ENCODE peak calls at places on chromosome 20, in six cellular contexts. U, J, C, B, W and A are unnamed samples.

GRCh38 chr20:3613821-3614440 is 49.3 kb downstream of the GFRA4 start:
- DNase-seq in U (no peak), J (no peak), C (no peak), B (no peak), W (no peak), A (no peak)

GRCh38 chr20:63848003-63848911 is 13.0 kb upstream of the ABHD16B start:
- DNase-seq in U (no peak), J (peak; percentile 57), C (no peak), B (no peak), W (no peak), A (no peak)

GRCh38 chr20:22801528-22801927 is 217.2 kb upstream of the FOXA2 start:
- DNase-seq in U (no peak), J (no peak), C (no peak), B (no peak), W (no peak), A (no peak)

GRCh38 chr20:54067606-54068174 is 2.7 kb downstream of the BCAS1 start:
- DNase-seq in U (no peak), J (no peak), C (no peak), B (peak; percentile 97), W (peak; percentile 98), A (peak; percentile 94)

GRCh38 chr20:31862506-31862905 is 7.8 kb downstream of the DUSP15 start:
- DNase-seq in U (no peak), J (peak; percentile 21), C (no peak), B (no peak), W (no peak), A (no peak)

GRCh38 chr20:14337400-14338171 is at the start of gene FLRT3:
- DNase-seq in U (peak; percentile 25), J (peak; percentile 77), C (peak; percentile 88), B (peak; percentile 83), W (peak; percentile 97), A (peak; percentile 85)

GRCh38 chr20:20711413-20711812 is 1.0 kb downstream of the RALGAPA2 start:
- DNase-seq in U (no peak), J (no peak), C (no peak), B (no peak), W (no peak), A (no peak)

GRCh38 chr20:57398231-57398821 is 7.1 kb downstream of the RBM38 start:
- DNase-seq in U (peak; percentile 73), J (peak; percentile 90), C (peak; percentile 89), B (no peak), W (no peak), A (peak; percentile 80)

GRCh38 chr20:32210206-32210605 is 2.5 kb downstream of the POFUT1 start:
- DNase-seq in U (no peak), J (no peak), C (no peak), B (no peak), W (no peak), A (no peak)

GRCh38 chr20:11218035-11218680 is 544.4 kb upstream of the JAG1 start:
- DNase-seq in U (no peak), J (no peak), C (no peak), B (no peak), W (no peak), A (no peak)

GRCh38 chr20:51412991-51413471 is 129.5 kb downstream of the NFATC2 start:
- DNase-seq in U (no peak), J (no peak), C (no peak), B (no peak), W (no peak), A (no peak)

GRCh38 chr20:33790571-33790970 is 20.6 kb upstream of the CHMP4B start:
- DNase-seq in U (no peak), J (no peak), C (peak; percentile 82), B (no peak), W (no peak), A (peak; percentile 42)

GRCh38 chr20:56420028-56420427 is 8.0 kb downstream of the CASS4 start:
- DNase-seq in U (no peak), J (no peak), C (no peak), B (no peak), W (no peak), A (no peak)

GRCh38 chr20:54251093-54251492 is 43.2 kb downstream of the PFDN4 start:
- DNase-seq in U (no peak), J (no peak), C (no peak), B (no peak), W (no peak), A (no peak)

GRCh38 chr20:43843096-43843964 is 71.3 kb upstream of the TOX2 start:
- DNase-seq in U (no peak), J (no peak), C (peak; percentile 13), B (no peak), W (peak; percentile 72), A (no peak)

GRCh38 chr20:23093613-23094012 is 7.5 kb upstream of the CD93 start:
- DNase-seq in U (no peak), J (no peak), C (peak; percentile 28), B (no peak), W (no peak), A (no peak)

DNA sequence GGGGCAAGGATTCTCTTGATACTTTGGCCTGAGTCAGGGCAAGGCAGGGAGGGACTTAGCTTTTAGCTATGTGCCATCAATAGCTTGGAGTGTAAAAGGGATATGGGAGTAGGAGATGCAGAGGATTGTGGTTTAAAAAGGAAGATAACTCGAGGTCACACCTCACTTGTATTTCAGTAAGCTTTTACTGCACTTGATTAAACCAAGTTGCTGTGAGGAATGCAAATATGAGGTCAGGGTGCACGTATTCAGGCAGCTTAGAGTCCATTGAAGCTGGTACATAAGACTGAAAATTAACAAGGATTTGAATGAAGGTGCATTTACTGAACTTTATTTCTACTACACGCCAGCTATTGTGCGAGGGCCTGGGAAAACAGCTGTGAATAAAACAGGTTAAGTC is 32.1 kb downstream of the DSTN start:
- DNase-seq in U (no peak), J (no peak), C (no peak), B (no peak), W (no peak), A (no peak)
- H3K4me1 ChIP-seq in U (peaks cover 17% of the 10 kb centered on the region), J (no peaks in the 10 kb centered on the region), C (peaks cover 92% of the 10 kb centered on the region), B (no peaks in the 10 kb centered on the region), W (peaks cover 69% of the 10 kb centered on the region), A (peaks cover 40% of the 10 kb centered on the region)

GRCh38 chr20:60804918-60805631 is 447.0 kb upstream of the CDH4 start:
- DNase-seq in U (no peak), J (no peak), C (no peak), B (no peak), W (no peak), A (no peak)
- TF ChIP-seq POLR2A in U (no peak), J (no peak), C (no peak), B (no peak), W (no peak), A (no peak)

GRCh38 chr20:38454556-38455473 is 17.8 kb upstream of the RALGAPB start:
- DNase-seq in U (no peak), J (no peak), C (peak; percentile 40), B (no peak), W (no peak), A (no peak)

GRCh38 chr20:38449046-38449445 is 13.9 kb upstream of the SNHG17 start:
- DNase-seq in U (no peak), J (no peak), C (no peak), B (no peak), W (no peak), A (no peak)

GRCh38 chr20:38453941-38454340 is 18.7 kb upstream of the RALGAPB start:
- DNase-seq in U (no peak), J (no peak), C (peak; percentile 30), B (no peak), W (no peak), A (no peak)

GRCh38 chr20:38450412-38450975 is 15.4 kb upstream of the SNHG17 start:
- DNase-seq in U (no peak), J (no peak), C (no peak), B (no peak), W (no peak), A (no peak)

DNA sequence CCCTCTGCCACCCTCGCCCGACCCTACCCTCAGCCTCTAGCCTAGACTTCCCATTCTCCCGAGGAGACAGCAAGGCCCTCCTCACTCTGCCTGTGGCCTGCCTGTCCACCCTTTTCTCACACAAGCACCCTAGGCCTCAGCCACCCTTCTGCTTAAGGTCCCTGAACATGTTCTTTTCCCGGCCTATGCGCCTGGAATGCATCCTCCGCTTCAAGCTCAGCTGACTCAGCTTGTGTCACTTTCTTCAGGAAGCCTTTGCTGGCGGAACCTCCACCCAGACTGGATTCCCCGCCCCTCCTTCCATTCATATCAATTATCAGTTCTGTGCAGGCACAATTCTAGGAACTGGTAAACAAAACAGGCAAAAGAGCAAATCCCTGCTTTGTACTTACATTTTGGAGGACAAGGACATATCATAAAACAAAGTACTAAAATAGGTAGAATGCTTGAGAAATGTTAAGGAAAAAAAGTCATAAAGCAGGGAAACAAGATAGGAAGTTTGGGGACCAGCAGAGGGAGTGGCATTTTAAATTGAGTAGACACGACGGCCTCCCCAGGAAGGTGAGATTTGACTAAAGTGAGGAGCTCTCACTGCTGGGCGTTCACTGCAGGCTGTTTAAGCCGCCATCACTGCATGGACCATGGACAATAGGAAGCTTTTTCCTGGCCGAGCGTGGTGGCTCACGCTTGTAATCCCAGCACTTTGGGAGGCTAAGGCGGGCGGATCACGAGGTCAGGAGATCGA is 17.9 kb upstream of the SNHG17 start:
- DNase-seq in U (no peak), J (no peak), C (peak; percentile 39), B (no peak), W (no peak), A (no peak)
- H3K4me1 ChIP-seq in U (peaks cover 1% of the 10 kb centered on the region), J (no peaks in the 10 kb centered on the region), C (peaks cover under 1% of the 10 kb centered on the region), B (no peaks in the 10 kb centered on the region), W (peaks cover 9% of the 10 kb centered on the region), A (peaks cover 8% of the 10 kb centered on the region)

DNA sequence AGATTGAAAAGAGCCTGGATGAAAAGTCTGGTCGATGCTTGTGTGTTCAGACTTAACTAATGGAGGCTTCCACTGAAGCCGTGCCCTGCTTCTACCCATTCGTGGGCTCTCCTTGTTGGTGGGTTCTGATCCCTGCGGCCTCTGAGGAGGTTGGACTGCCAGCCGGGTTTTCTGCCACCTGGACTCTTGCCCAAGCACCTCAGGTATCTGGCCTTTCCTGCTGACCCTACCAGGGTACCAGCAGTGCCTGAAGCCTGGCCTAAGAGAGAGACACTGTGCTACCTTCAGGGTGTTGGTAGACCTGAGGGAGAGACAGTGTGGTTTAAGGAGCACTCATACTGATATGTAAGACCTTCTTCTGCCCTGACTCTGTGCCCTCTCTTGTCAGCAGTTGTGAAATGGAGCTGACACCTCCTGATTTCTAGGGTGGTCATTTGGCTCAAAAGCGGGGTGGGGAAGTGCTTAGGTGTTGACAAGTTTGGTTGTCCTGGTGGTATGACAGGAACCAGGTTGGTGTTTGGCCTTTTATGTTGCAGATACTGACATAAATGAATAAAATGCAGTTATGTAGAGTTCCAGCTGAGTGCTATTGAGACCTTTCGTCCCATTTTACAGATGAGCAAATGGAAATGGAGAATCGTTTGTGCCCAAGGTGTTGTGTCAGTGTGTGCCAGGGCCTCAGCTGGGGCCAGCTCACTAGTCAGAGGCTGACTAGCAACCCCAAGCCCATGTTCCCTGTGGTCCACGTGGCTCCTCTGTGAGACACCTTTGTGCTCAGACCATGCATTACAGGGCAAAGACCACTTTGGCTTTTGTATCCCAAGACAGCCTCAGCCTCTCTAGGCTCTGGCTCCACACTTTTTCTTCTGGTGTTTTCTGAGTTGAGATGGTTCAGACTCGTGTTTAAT is 3.1 kb downstream of the PLCG1 start:
- DNase-seq in U (no peak), J (no peak), C (peak; percentile 68), B (no peak), W (no peak), A (no peak)
- TF ChIP-seq POLR2A in U (no peak), J (no peak), C (no peak), B (no peak), W (no peak), A (no peak)